ENCODE peak calls at places on chromosomes 4 and X, in four cellular contexts. One of them, this sample, is unnamed.

GRCh38 chr4:47031713-47032404 is 492 bp downstream of the GABRB1 start:
- DNase-seq in SK-N-SH: peak; percentile 2
- DNase-seq in ovary: no peak
- DNase-seq in Panc1: no peak
- DNase-seq in this sample: no peak

GRCh38 chr4:123701046-123701445 is 304.5 kb downstream of the SPRY1 start:
- DNase-seq in SK-N-SH: no peak
- DNase-seq in ovary: no peak
- DNase-seq in Panc1: no peak
- DNase-seq in this sample: no peak

GRCh38 chr4:114659386-114660008 is 60.9 kb downstream of the UGT8 start:
- DNase-seq in SK-N-SH: peak; percentile 60
- DNase-seq in ovary: no peak
- DNase-seq in Panc1: peak; percentile 57
- DNase-seq in this sample: peak; percentile 22

GRCh38 chr4:93416337-93417102 is 412.0 kb upstream of the ATOH1 start:
- DNase-seq in SK-N-SH: peak; percentile 37
- DNase-seq in ovary: no peak
- DNase-seq in Panc1: no peak
- DNase-seq in this sample: no peak

GRCh38 chr4:71593306-71593705 is 190.6 kb downstream of the GC start:
- DNase-seq in SK-N-SH: no peak
- DNase-seq in ovary: no peak
- DNase-seq in Panc1: no peak
- DNase-seq in this sample: no peak

GRCh38 chr4:185395255-185395955 is at the start of gene LRP2BP:
- DNase-seq in SK-N-SH: no peak
- DNase-seq in ovary: no peak
- DNase-seq in Panc1: no peak
- DNase-seq in this sample: no peak

GRCh38 chrX:119427024-119427794 is 28.1 kb downstream of the SLC25A43 start:
- DNase-seq in SK-N-SH: no peak
- DNase-seq in ovary: no peak
- DNase-seq in Panc1: no peak
- DNase-seq in this sample: no peak

GRCh38 chrX:56932106-56932505 is 63.2 kb downstream of the SPIN3 start:
- DNase-seq in SK-N-SH: no peak
- DNase-seq in ovary: no peak
- DNase-seq in Panc1: no peak
- DNase-seq in this sample: no peak

GRCh38 chrX:129600981-129601424 is 53.8 kb downstream of the APLN start:
- DNase-seq in SK-N-SH: peak; percentile 51
- DNase-seq in ovary: peak; percentile 33
- DNase-seq in Panc1: no peak
- DNase-seq in this sample: peak; percentile 14

GRCh38 chr4:26321326-26322276 is 787 bp downstream of the RBPJ start:
- DNase-seq in SK-N-SH: peak; percentile 38
- DNase-seq in ovary: peak; percentile 32
- DNase-seq in Panc1: no peak
- DNase-seq in this sample: peak; percentile 22

GRCh38 chrX:74835566-74835965 is 89.7 kb downstream of the NEXMIF start:
- DNase-seq in SK-N-SH: no peak
- DNase-seq in ovary: no peak
- DNase-seq in Panc1: no peak
- DNase-seq in this sample: no peak

GRCh38 chr4:113908829-113909228 is 70.6 kb downstream of the ARSJ start:
- DNase-seq in SK-N-SH: no peak
- DNase-seq in ovary: no peak
- DNase-seq in Panc1: no peak
- DNase-seq in this sample: no peak

GRCh38 chrX:37367946-37368345 is 18.8 kb downstream of the PRRG1 start:
- DNase-seq in SK-N-SH: no peak
- DNase-seq in ovary: no peak
- DNase-seq in Panc1: no peak
- DNase-seq in this sample: no peak

GRCh38 chrX:106802063-106802387 is 448 bp upstream of the TBC1D8B start:
- DNase-seq in SK-N-SH: no peak
- DNase-seq in ovary: no peak
- DNase-seq in Panc1: peak; percentile 12
- DNase-seq in this sample: no peak

GRCh38 chrX:21723097-21723496 is 34.8 kb downstream of the SMPX start:
- DNase-seq in SK-N-SH: no peak
- DNase-seq in ovary: no peak
- DNase-seq in Panc1: no peak
- DNase-seq in this sample: no peak

GRCh38 chr4:8306511-8307021 is 37.0 kb downstream of the HTRA3 start:
- DNase-seq in SK-N-SH: no peak
- DNase-seq in ovary: peak; percentile 52
- DNase-seq in Panc1: no peak
- DNase-seq in this sample: no peak

GRCh38 chrX:40878821-40879571 is 143.7 kb upstream of the MED14 start:
- DNase-seq in SK-N-SH: no peak
- DNase-seq in ovary: no peak
- DNase-seq in Panc1: no peak
- DNase-seq in this sample: no peak

GRCh38 chr4:185991750-185992149 is 77.2 kb upstream of the TLR3 start:
- DNase-seq in SK-N-SH: no peak
- DNase-seq in ovary: no peak
- DNase-seq in Panc1: no peak
- DNase-seq in this sample: no peak

GRCh38 chr4:11079171-11079570 is 349.5 kb downstream of the HS3ST1 start:
- DNase-seq in SK-N-SH: no peak
- DNase-seq in ovary: no peak
- DNase-seq in Panc1: no peak
- DNase-seq in this sample: no peak

GRCh38 chr4:94452476-94453300 is 946 bp downstream of the PDLIM5 start:
- DNase-seq in SK-N-SH: peak; percentile 54
- DNase-seq in ovary: peak; percentile 79
- DNase-seq in Panc1: no peak
- DNase-seq in this sample: peak; percentile 72

GRCh38 chr4:32073542-32073941 is 1353.4 kb downstream of the PCDH7 start:
- DNase-seq in SK-N-SH: no peak
- DNase-seq in ovary: no peak
- DNase-seq in Panc1: no peak
- DNase-seq in this sample: no peak

GRCh38 chrX:97602465-97603258 is 719.0 kb downstream of the RPA4 start:
- DNase-seq in SK-N-SH: no peak
- DNase-seq in ovary: no peak
- DNase-seq in Panc1: no peak
- DNase-seq in this sample: no peak

GRCh38 chr4:152938237-152938969 is 2.3 kb downstream of the FHDC1 start:
- DNase-seq in SK-N-SH: no peak
- DNase-seq in ovary: no peak
- DNase-seq in Panc1: no peak
- DNase-seq in this sample: no peak

GRCh38 chrX:52424658-52425057 is 55.8 kb downstream of the XAGE2 start:
- DNase-seq in SK-N-SH: no peak
- DNase-seq in ovary: no peak
- DNase-seq in Panc1: no peak
- DNase-seq in this sample: peak; percentile 61

GRCh38 chrX:54820737-54821136 is 13.2 kb downstream of the MAGED2 start:
- DNase-seq in SK-N-SH: no peak
- DNase-seq in ovary: no peak
- DNase-seq in Panc1: no peak
- DNase-seq in this sample: no peak

GRCh38 chrX:30821116-30821515 is 67.9 kb downstream of the TAB3 start:
- DNase-seq in SK-N-SH: no peak
- DNase-seq in ovary: no peak
- DNase-seq in Panc1: no peak
- DNase-seq in this sample: no peak

GRCh38 chr4:158496030-158496741 is 25.5 kb upstream of the RXFP1 start:
- DNase-seq in SK-N-SH: peak; percentile 21
- DNase-seq in ovary: no peak
- DNase-seq in Panc1: no peak
- DNase-seq in this sample: no peak

GRCh38 chr4:57424231-57424897 is 314.2 kb upstream of the IGFBP7 start:
- DNase-seq in SK-N-SH: no peak
- DNase-seq in ovary: no peak
- DNase-seq in Panc1: no peak
- DNase-seq in this sample: no peak

GRCh38 chr4:8303485-8304281 is 34.1 kb downstream of the HTRA3 start:
- DNase-seq in SK-N-SH: no peak
- DNase-seq in ovary: peak; percentile 27
- DNase-seq in Panc1: peak; percentile 51
- DNase-seq in this sample: peak; percentile 62

GRCh38 chrX:41384041-41384705 is 50.2 kb downstream of the DDX3X start:
- DNase-seq in SK-N-SH: no peak
- DNase-seq in ovary: peak; percentile 56
- DNase-seq in Panc1: no peak
- DNase-seq in this sample: peak; percentile 44

GRCh38 chrX:136780241-136780640 is 491 bp downstream of the ARHGEF6 start:
- DNase-seq in SK-N-SH: no peak
- DNase-seq in ovary: no peak
- DNase-seq in Panc1: no peak
- DNase-seq in this sample: peak; percentile 18

GRCh38 chrX:69062493-69062892 is 102.8 kb downstream of the PJA1 start:
- DNase-seq in SK-N-SH: no peak
- DNase-seq in ovary: no peak
- DNase-seq in Panc1: no peak
- DNase-seq in this sample: no peak

GRCh38 chrX:41984628-41985027 is 61.3 kb upstream of the CASK start:
- DNase-seq in SK-N-SH: no peak
- DNase-seq in ovary: no peak
- DNase-seq in Panc1: no peak
- DNase-seq in this sample: no peak

GRCh38 chr4:65502151-65502691 is 168.1 kb downstream of the EPHA5 start:
- DNase-seq in SK-N-SH: no peak
- DNase-seq in ovary: no peak
- DNase-seq in Panc1: peak; percentile 28
- DNase-seq in this sample: peak; percentile 83

GRCh38 chr4:186067757-186068385 is 1.1 kb upstream of the TLR3 start:
- DNase-seq in SK-N-SH: peak; percentile 31
- DNase-seq in ovary: peak; percentile 64
- DNase-seq in Panc1: peak; percentile 25
- DNase-seq in this sample: peak; percentile 54

GRCh38 chrX:137483554-137483953 is 82.4 kb upstream of the ZIC3 start:
- DNase-seq in SK-N-SH: no peak
- DNase-seq in ovary: no peak
- DNase-seq in Panc1: no peak
- DNase-seq in this sample: no peak

GRCh38 chrX:149131780-149132179 is 373.3 kb downstream of the IDS start:
- DNase-seq in SK-N-SH: no peak
- DNase-seq in ovary: no peak
- DNase-seq in Panc1: no peak
- DNase-seq in this sample: no peak

GRCh38 chr4:103948244-103949018 is 228.6 kb upstream of the TACR3 start:
- DNase-seq in SK-N-SH: no peak
- DNase-seq in ovary: no peak
- DNase-seq in Panc1: no peak
- DNase-seq in this sample: no peak

GRCh38 chr4:121789470-121789869 is 11.7 kb upstream of the EXOSC9 start:
- DNase-seq in SK-N-SH: no peak
- DNase-seq in ovary: no peak
- DNase-seq in Panc1: no peak
- DNase-seq in this sample: no peak
- H3K4me1 ChIP-seq in SK-N-SH: no peaks in the 10 kb centered on the region
- H3K4me1 ChIP-seq in ovary: no peaks in the 10 kb centered on the region
- H3K4me1 ChIP-seq in Panc1: no peaks in the 10 kb centered on the region
- H3K4me1 ChIP-seq in this sample: peaks cover 71% of the 10 kb centered on the region

GRCh38 chr4:138897818-138898226 is 117.8 kb upstream of the NOCT start:
- DNase-seq in SK-N-SH: peak; percentile 41
- DNase-seq in ovary: no peak
- DNase-seq in Panc1: peak; percentile 35
- DNase-seq in this sample: peak; percentile 76
- H3K27ac ChIP-seq in SK-N-SH: peak overlapping the region; percentile 77
- H3K27ac ChIP-seq in ovary: no peak overlapping the region
- H3K27ac ChIP-seq in Panc1: no peak overlapping the region
- H3K27ac ChIP-seq in this sample: peak overlapping the region; percentile 45

DNA sequence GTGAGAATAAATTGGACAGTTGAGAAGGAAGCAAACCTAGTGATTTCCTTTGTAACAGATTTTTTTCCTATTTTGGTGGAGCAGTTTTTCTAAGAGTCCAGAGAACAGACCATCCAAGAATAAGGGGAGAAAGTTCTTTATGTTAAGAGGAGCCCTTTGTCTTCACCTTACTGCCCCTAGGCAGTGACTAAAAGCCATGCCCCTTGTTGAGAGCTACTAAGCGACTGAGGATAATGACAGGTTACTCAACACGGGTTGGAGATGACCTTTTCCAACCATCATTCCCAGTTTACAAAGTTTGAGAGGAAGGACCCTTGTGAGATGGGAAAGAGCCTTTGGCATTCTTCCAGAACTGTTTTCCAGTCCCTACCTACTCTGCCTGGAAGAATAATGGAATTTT is 3.2 kb downstream of the CCDC160 start:
- DNase-seq in SK-N-SH: no peak
- DNase-seq in ovary: no peak
- DNase-seq in Panc1: no peak
- DNase-seq in this sample: no peak
- H3K4me3 ChIP-seq in SK-N-SH: no peak overlapping the region
- H3K4me3 ChIP-seq in ovary: no peak overlapping the region
- H3K4me3 ChIP-seq in Panc1: no peak overlapping the region
- H3K4me3 ChIP-seq in this sample: no peak overlapping the region

GRCh38 chr4:5756271-5756670 is 45.3 kb downstream of the EVC start:
- DNase-seq in SK-N-SH: no peak
- DNase-seq in ovary: no peak
- DNase-seq in Panc1: no peak
- DNase-seq in this sample: no peak
- H3K4me1 ChIP-seq in SK-N-SH: no peaks in the 10 kb centered on the region
- H3K4me1 ChIP-seq in ovary: no peaks in the 10 kb centered on the region
- H3K4me1 ChIP-seq in Panc1: peaks cover 3% of the 10 kb centered on the region
- H3K4me1 ChIP-seq in this sample: peaks cover 47% of the 10 kb centered on the region

GRCh38 chr4:23861897-23862296 is 27.9 kb downstream of the PPARGC1A start:
- DNase-seq in SK-N-SH: no peak
- DNase-seq in ovary: no peak
- DNase-seq in Panc1: no peak
- DNase-seq in this sample: no peak

GRCh38 chr4:23871420-23871819 is 18.4 kb downstream of the PPARGC1A start:
- DNase-seq in SK-N-SH: no peak
- DNase-seq in ovary: no peak
- DNase-seq in Panc1: no peak
- DNase-seq in this sample: no peak

DNA sequence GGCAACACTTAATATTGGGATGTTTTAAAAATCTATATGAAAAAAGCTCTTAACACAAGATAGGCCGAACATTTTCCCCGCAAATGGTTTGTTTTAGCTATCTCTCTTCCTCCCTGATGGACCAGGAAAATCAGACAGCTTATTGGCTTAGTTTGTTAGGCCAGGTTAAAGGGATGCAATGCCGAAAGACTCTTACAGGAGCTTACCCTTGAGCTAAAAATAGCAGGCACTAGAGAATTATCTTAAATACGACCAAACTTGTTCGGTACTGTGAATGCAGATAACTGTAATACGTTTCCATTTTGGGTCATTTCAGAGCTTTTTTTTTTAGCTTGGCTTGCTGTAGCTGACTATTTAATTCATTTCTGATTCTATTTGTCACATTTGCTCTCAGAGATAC is 23.4 kb downstream of the PPARGC1A start:
- DNase-seq in SK-N-SH: no peak
- DNase-seq in ovary: no peak
- DNase-seq in Panc1: no peak
- DNase-seq in this sample: no peak
- H3K27ac ChIP-seq in SK-N-SH: no peak overlapping the region
- H3K27ac ChIP-seq in ovary: no peak overlapping the region
- H3K27ac ChIP-seq in Panc1: no peak overlapping the region
- H3K27ac ChIP-seq in this sample: no peak overlapping the region

GRCh38 chrX:10156199-10157031 is at the start of gene CLCN4:
- DNase-seq in SK-N-SH: peak; percentile 41
- DNase-seq in ovary: peak; percentile 30
- DNase-seq in Panc1: no peak
- DNase-seq in this sample: peak; percentile 46
- H3K4me3 ChIP-seq in SK-N-SH: no peak within 1 kb of the TSS
- H3K4me3 ChIP-seq in ovary: no peak within 1 kb of the TSS
- H3K4me3 ChIP-seq in Panc1: peak within 1 kb of the TSS; percentile 20
- H3K4me3 ChIP-seq in this sample: peak within 1 kb of the TSS; percentile 37

GRCh38 chr4:155777971-155778710 is 19.3 kb downstream of the GUCY1B1 start:
- DNase-seq in SK-N-SH: no peak
- DNase-seq in ovary: no peak
- DNase-seq in Panc1: no peak
- DNase-seq in this sample: no peak
- H3K4me1 ChIP-seq in SK-N-SH: no peaks in the 10 kb centered on the region
- H3K4me1 ChIP-seq in ovary: no peaks in the 10 kb centered on the region
- H3K4me1 ChIP-seq in Panc1: no peaks in the 10 kb centered on the region
- H3K4me1 ChIP-seq in this sample: no peaks in the 10 kb centered on the region

This sample was measured in SJSA1.